ENCODE peak calls at places on chromosomes 4 and X, in seven cellular contexts. V is HCT116, M is IMR-90, E is mesendoderm, T is mesenchymal stem cell, Q is fibroblast of lung, K is PC-9. N is an unnamed sample.
A peak's percentile ranks its signal among the peaks of the same experiment; 100 is the strongest.

GRCh38 chrX:30865020-30865419 is 24.0 kb downstream of the TAB3 start:
- DNase-seq in V (no peak), M (no peak), E (peak; percentile 64), T (peak; percentile 1), Q (no peak), K (no peak), N (no peak)

GRCh38 chr4:1759818-1760223 is 33.3 kb upstream of the FGFR3 start:
- DNase-seq in V (no peak), M (no peak), E (no peak), T (no peak), Q (no peak), K (no peak), N (no peak)

GRCh38 chrX:129565046-129565649 is 25.1 kb downstream of the OCRL start:
- DNase-seq in V (no peak), M (peak; percentile 20), E (no peak), T (no peak), Q (peak; percentile 19), K (no peak), N (no peak)

GRCh38 chrX:150088766-150089518 is 150.7 kb upstream of the EOLA2 start:
- DNase-seq in V (no peak), M (no peak), E (no peak), T (no peak), Q (no peak), K (no peak), N (no peak)

GRCh38 chrX:42755820-42756219 is 22.1 kb downstream of the PPP1R2C start:
- DNase-seq in V (no peak), M (peak; percentile 42), E (no peak), T (peak; percentile 43), Q (peak; percentile 72), K (peak; percentile 66), N (no peak)

GRCh38 chr4:2802618-2803531 is 10.0 kb downstream of the SH3BP2 start:
- DNase-seq in V (no peak), M (no peak), E (no peak), T (no peak), Q (no peak), K (no peak), N (no peak)

GRCh38 chr4:178602833-178603232 is 1160.6 kb upstream of the AGA start:
- DNase-seq in V (no peak), M (no peak), E (no peak), T (peak; percentile 4), Q (no peak), K (no peak), N (no peak)

GRCh38 chrX:45497290-45497689 is 296.6 kb upstream of the DIPK2B start:
- DNase-seq in V (no peak), M (peak; percentile 22), E (no peak), T (no peak), Q (peak; percentile 23), K (no peak), N (no peak)

GRCh38 chr4:3530663-3531254 is 1.5 kb downstream of the LRPAP1 start:
- DNase-seq in V (no peak), M (no peak), E (peak; percentile 18), T (no peak), Q (no peak), K (no peak), N (no peak)

GRCh38 chr4:171101845-171102244 is 711.4 kb upstream of the GALNTL6 start:
- DNase-seq in V (no peak), M (no peak), E (peak; percentile 6), T (no peak), Q (no peak), K (no peak), N (no peak)

GRCh38 chr4:55087016-55087929 is 38.1 kb downstream of the KDR start:
- DNase-seq in V (no peak), M (no peak), E (peak; percentile 14), T (no peak), Q (peak; percentile 43), K (no peak), N (no peak)

GRCh38 chr4:82431026-82431745 is 796 bp downstream of the ENOPH1 start:
- DNase-seq in V (no peak), M (peak; percentile 39), E (peak; percentile 63), T (peak; percentile 39), Q (peak; percentile 55), K (no peak), N (no peak)

GRCh38 chr4:17642404-17642783 is 28.0 kb downstream of the MED28 start:
- DNase-seq in V (no peak), M (no peak), E (no peak), T (no peak), Q (no peak), K (no peak), N (no peak)

GRCh38 chr4:17561195-17561909 is 15.6 kb upstream of the LAP3 start:
- DNase-seq in V (no peak), M (peak; percentile 79), E (no peak), T (no peak), Q (peak; percentile 69), K (no peak), N (no peak)

GRCh38 chr4:139770361-139770760 is 104.7 kb downstream of the MGST2 start:
- DNase-seq in V (no peak), M (no peak), E (no peak), T (no peak), Q (no peak), K (no peak), N (no peak)

GRCh38 chr4:87427518-87427868 is 5.1 kb downstream of the NUDT9 start:
- DNase-seq in V (no peak), M (no peak), E (no peak), T (no peak), Q (no peak), K (no peak), N (no peak)

DNA sequence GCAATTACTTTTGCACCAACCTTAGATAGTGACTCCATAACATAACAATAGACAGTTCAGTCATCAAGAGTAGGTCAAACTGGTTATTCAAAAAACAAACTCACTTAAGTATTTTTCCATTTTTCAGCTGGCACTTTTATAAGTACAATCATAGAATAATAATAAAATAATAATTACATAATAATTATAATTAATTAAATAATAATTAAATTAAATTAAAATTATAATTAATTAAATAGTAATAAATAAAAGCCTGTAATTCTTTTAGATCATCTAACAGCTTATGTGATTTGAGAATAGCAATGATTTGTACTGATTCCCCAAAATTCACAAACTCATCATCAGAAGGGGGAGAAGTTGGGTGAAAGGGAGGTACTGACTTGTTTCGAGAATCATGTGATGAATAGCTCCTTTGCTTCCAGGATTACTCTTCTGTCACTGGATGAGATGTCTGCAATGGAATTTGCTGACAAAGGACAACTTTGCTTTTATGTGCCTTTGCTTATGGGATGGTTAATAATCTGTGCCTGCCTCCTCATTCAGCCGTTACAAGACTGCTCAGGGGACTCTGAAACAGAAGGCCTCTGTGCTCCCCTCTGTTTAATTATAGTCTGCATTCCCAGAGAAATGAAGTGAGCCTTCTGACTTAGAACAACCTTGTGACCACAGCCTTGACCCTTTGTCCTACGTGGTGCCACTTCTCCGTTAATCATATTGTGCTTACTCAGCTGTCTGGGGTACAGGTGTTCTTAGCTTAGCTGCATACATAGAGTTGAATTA is 104.7 kb upstream of the ENPEP start:
- DNase-seq in V (no peak), M (no peak), E (no peak), T (peak; percentile 16), Q (peak; percentile 16), K (no peak), N (no peak)
- H3K4me2 ChIP-seq in V (no peak overlapping the region), M (no peak overlapping the region), E (no peak overlapping the region), T (peak overlapping the region; percentile 40), Q (no peak overlapping the region), K (no peak overlapping the region), N (no peak overlapping the region)

DNA sequence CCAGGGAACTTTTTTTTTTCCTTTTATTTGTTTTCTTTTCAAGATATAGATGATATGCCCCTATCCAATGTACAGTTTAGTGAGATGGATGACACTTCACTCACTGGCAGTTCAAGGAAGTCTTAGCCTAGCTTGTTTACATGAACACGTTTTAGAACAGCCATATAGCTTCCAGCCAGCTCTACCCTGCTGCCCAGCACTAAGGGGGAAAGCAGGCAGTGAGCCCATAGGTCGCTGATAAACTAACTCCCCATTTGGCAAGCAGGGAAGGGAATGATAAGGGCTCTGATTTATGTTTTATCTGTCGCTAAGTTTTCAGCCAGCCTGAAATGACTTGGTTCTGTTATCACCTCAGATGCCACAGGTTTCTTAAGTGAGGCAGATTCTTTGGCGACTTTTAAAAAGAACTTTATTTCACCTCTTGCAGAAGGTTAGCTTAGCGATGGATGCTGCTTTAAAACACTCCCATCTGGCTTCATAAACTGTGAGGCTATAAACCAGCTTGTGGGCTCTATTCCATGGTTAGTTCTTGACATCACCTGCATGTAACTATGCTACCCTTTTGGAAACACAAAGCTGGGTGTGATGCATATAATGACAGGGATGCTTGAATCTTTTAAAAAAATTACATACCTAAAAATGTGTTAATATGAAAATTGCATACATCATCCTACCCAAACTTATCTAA is 348.4 kb downstream of the FBXO8 start:
- DNase-seq in V (no peak), M (no peak), E (peak; percentile 92), T (peak; percentile 32), Q (no peak), K (no peak), N (no peak)
- H3K4me2 ChIP-seq in V (no peak overlapping the region), M (no peak overlapping the region), E (no peak overlapping the region), T (no peak overlapping the region), Q (no peak overlapping the region), K (no peak overlapping the region), N (no peak overlapping the region)

GRCh38 chr4:25852105-25852504 is 10.7 kb downstream of the SEL1L3 start:
- DNase-seq in V (no peak), M (no peak), E (no peak), T (no peak), Q (no peak), K (no peak), N (no peak)

GRCh38 chr4:25843340-25844097 is 19.3 kb downstream of the SEL1L3 start:
- DNase-seq in V (no peak), M (no peak), E (no peak), T (no peak), Q (no peak), K (no peak), N (no peak)

GRCh38 chr4:25845841-25846653 is 16.7 kb downstream of the SEL1L3 start:
- DNase-seq in V (no peak), M (no peak), E (no peak), T (no peak), Q (no peak), K (no peak), N (no peak)

GRCh38 chr4:25844957-25845712 is 17.7 kb downstream of the SEL1L3 start:
- DNase-seq in V (no peak), M (no peak), E (no peak), T (no peak), Q (no peak), K (no peak), N (no peak)

DNA sequence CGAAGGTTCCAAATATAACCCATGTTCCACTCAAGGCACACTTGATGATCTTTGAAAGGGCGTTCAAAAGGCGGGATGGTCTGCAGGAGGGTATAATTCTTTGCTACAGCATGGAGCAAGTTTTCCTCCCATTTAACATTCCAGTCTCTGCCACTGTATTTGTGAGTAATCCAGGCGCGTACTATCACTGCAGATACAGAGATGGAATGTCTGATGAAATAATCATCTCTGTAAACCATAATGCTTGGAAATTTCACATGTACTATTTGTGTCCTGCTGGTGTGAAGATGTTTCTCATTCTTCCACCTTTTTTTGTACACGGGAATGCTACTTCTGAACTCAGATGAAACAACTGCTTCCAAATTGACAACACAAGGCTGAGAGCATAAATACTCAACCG is 15.5 kb downstream of the SEL1L3 start:
- DNase-seq in V (no peak), M (peak; percentile 57), E (no peak), T (no peak), Q (peak; percentile 63), K (no peak), N (no peak)
- H3K4me2 ChIP-seq in V (no peak overlapping the region), M (peak overlapping the region; percentile 48), E (no peak overlapping the region), T (no peak overlapping the region), Q (no peak overlapping the region), K (no peak overlapping the region), N (no peak overlapping the region)

DNA sequence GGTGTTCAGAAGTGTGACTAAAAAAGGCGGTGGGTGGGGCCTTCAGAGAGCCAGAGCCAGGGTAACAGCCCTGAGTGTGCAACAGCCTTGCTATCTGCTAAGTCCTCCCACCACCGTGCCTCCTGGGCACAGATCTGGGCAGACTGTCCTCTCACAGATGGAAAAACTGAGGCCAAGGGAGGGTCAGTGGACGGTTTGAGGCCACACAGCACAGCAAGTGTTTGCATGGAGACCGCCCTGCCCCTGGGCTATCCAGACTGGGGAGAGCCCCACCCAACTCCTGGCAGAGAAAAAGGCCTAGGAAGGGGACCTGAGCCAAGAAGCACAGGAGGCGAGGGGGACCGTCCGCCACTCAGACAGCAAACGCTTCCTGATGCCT is 31.7 kb downstream of the BLOC1S4 start:
- DNase-seq in V (no peak), M (no peak), E (no peak), T (no peak), Q (no peak), K (peak; percentile 44), N (no peak)
- H3K4me2 ChIP-seq in V (no peak overlapping the region), M (no peak overlapping the region), E (no peak overlapping the region), T (no peak overlapping the region), Q (no peak overlapping the region), K (peak overlapping the region; percentile 95), N (no peak overlapping the region)